ENCODE peak calls at places on chromosomes 1 and 21, in four cellular contexts. E is ovary, V is IMR-90, X is fibroblast of pulmonary artery. H is an unnamed sample.

GRCh38 chr1:52554267-52554640 is 1.4 kb upstream of the TUT4 start:
- DNase-seq in E (no peak), V (no peak), X (no peak), H (no peak)

GRCh38 chr1:242690849-242691602 is 166.5 kb upstream of the PLD5 start:
- DNase-seq in E (peak), V (no peak), X (no peak), H (no peak)

GRCh38 chr1:41329662-41330587 is 31.3 kb upstream of the FOXO6 start:
- DNase-seq in E (no peak), V (no peak), X (no peak), H (no peak)

GRCh38 chr1:103112535-103112934 is 4.2 kb upstream of the COL11A1 start:
- DNase-seq in E (no peak), V (no peak), X (no peak), H (no peak)

GRCh38 chr1:35564037-35564883 is 6.7 kb downstream of the NCDN start:
- DNase-seq in E (peak), V (peak), X (peak), H (no peak)

GRCh38 chr21:42411197-42411869 is 7.6 kb downstream of the UBASH3A start:
- DNase-seq in E (no peak), V (no peak), X (no peak), H (no peak)

GRCh38 chr1:226404063-226404903 is 3.6 kb downstream of the PARP1 start:
- DNase-seq in E (no peak), V (peak), X (peak), H (no peak)

GRCh38 chr1:27724961-27725373 is 794 bp upstream of the FAM76A start:
- DNase-seq in E (peak), V (no peak), X (peak), H (no peak)

GRCh38 chr1:201731142-201731541 is 97.8 kb upstream of the IPO9 start:
- DNase-seq in E (no peak), V (no peak), X (no peak), H (no peak)

GRCh38 chr1:214002060-214002459 is 14.3 kb downstream of the PROX1 start:
- DNase-seq in E (no peak), V (no peak), X (no peak), H (no peak)

GRCh38 chr1:3053366-3053980 is 15.5 kb upstream of the PRDM16 start:
- DNase-seq in E (no peak), V (no peak), X (no peak), H (no peak)

GRCh38 chr1:156346636-156347035 is 8.3 kb downstream of the TSACC start:
- DNase-seq in E (no peak), V (peak), X (peak), H (no peak)

GRCh38 chr1:206655471-206655882 is 20.1 kb downstream of the DYRK3 start:
- DNase-seq in E (no peak), V (no peak), X (no peak), H (no peak)

GRCh38 chr1:198970919-198971318 is 332.1 kb downstream of the PTPRC start:
- DNase-seq in E (no peak), V (peak), X (peak), H (no peak)

GRCh38 chr1:210901981-210902770 is 231.8 kb downstream of the KCNH1 start:
- DNase-seq in E (no peak), V (no peak), X (no peak), H (no peak)

GRCh38 chr1:160626560-160627342 is 20.1 kb downstream of the SLAMF1 start:
- DNase-seq in E (no peak), V (no peak), X (no peak), H (peak)

GRCh38 chr1:19262728-19263127 is 11.1 kb downstream of the MRTO4 start:
- DNase-seq in E (no peak), V (no peak), X (no peak), H (no peak)

GRCh38 chr1:25609921-25610320 is 6.7 kb upstream of the MAN1C1 start:
- DNase-seq in E (no peak), V (peak), X (peak), H (no peak)

GRCh38 chr1:161209790-161210409 is 5.2 kb upstream of the FCER1G start:
- DNase-seq in E (peak), V (peak), X (peak), H (peak)

GRCh38 chr1:45604239-45604638 is 19.6 kb downstream of the CCDC17 start:
- DNase-seq in E (no peak), V (no peak), X (no peak), H (no peak)

GRCh38 chr1:45610589-45611226 is 13.1 kb downstream of the CCDC17 start:
- DNase-seq in E (no peak), V (no peak), X (no peak), H (no peak)

GRCh38 chr1:45612941-45613579 is 10.8 kb downstream of the CCDC17 start:
- DNase-seq in E (no peak), V (no peak), X (no peak), H (no peak)

GRCh38 chr1:45607407-45608074 is 16.3 kb downstream of the CCDC17 start:
- DNase-seq in E (no peak), V (no peak), X (no peak), H (no peak)

DNA sequence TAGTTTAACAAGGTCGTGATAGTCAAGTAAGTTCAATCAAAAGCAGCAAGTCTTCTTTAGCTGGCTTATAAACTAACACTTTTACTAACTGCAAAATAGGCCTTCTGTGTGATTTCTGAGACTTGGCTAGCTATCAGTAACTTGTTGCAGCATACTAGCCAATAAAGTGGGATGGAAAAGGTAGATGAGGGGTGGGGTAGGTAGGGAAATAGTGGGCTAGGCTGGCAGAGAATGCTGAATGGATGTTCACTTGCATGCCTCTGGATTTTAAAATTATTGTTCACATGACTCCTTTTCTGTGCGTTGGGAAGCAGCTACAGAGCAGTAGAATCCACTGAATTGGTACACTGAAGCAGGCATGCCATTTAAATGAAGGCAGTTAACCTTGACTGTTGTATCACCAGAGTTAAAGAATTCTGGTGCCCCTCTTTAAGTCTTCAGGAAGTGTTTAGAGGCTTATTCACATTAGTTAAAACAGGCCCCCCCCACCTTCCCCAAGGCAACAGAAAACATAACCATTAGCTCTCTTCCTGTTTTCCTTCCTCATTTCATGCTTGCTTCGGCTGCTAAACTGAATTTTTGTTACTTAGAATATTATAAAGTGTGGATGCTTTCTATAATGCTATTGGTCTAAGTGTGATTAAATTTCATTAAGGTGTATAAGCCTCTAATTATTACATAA is 15.2 kb downstream of the CCDC17 start:
- DNase-seq in E (no peak), V (no peak), X (no peak), H (no peak)
- H3K4me3 ChIP-seq in E (no peak), V (no peak), X (no peak), H (no peak)

GRCh38 chr21:45441431-45442255 is 36.7 kb downstream of the COL18A1 start:
- DNase-seq in E (no peak), V (no peak), X (no peak), H (no peak)

GRCh38 chr21:45440736-45441350 is 35.9 kb downstream of the COL18A1 start:
- DNase-seq in E (no peak), V (no peak), X (no peak), H (no peak)

GRCh38 chr21:45438391-45439145 is 33.6 kb downstream of the COL18A1 start:
- DNase-seq in E (no peak), V (no peak), X (no peak), H (no peak)

GRCh38 chr21:45439901-45440461 is 35.0 kb downstream of the COL18A1 start:
- DNase-seq in E (no peak), V (no peak), X (no peak), H (no peak)

DNA sequence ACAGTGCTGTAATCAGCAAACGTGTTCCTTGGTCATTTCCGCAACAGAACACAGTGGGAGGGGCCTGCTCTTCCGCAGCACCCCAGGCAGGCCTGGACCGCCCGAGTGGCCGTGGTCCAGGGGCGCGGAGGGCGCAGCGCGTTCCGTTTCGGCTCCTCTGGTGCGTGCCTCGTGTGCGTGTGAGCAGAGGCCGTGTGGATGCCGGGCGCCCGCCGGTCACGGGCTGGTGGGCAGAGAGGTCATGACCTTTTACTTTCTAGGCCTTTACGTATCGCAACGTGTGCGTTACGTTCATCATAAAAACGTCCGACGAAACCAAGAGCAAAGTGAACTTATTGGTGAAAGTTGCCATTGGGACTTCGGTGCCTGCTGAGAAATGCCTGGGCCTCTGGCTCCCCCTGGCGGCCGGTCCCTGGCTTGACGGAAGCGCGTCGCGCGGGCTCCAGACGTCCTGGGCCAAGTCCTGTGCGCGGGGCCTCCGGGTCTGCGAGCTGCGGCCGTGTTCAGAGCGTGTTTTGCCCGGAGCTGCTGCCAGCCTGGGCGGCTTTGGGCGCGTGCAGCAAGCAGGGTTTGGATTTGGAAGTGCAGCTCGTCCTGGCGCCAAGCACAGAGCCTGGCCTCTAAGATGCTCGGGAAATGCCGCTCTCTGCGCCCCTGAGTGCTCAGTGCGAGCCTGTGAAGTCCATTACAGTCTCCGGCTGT is 34.4 kb downstream of the COL18A1 start:
- DNase-seq in E (peak), V (peak), X (peak), H (peak)
- TF ChIP-seq CTCF in E (peak), V (peak), X (peak), H (peak)

GRCh38 chr1:230713138-230713537 is 784 bp downstream of the AGT start:
- DNase-seq in E (no peak), V (no peak), X (no peak), H (no peak)
- H3K4me3 ChIP-seq in E (no peak), V (no peak), X (no peak), H (no peak)

DNA sequence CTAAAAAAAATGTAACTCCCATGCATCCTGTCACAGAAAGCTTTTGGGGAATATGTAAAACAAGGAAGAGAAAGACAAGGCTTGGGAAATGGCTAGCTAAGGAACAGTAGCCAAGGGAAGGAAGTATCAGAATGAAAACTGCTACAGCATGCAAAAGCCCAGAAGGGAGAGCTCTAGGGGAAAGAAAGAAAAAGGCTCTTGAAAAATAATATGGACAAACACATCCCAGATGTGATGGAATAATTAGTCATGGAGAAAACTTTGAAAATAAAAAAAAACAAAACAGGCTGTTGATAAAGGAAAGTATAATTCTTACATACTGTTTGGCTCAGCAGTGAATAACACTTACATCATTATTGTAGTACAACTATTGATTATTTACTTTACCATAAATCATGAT is 47.9 kb upstream of the VCAM1 start:
- DNase-seq in E (no peak), V (peak), X (peak), H (no peak)
- TF ChIP-seq CTCF in E (no peak), V (no peak), X (peak), H (no peak)

DNA sequence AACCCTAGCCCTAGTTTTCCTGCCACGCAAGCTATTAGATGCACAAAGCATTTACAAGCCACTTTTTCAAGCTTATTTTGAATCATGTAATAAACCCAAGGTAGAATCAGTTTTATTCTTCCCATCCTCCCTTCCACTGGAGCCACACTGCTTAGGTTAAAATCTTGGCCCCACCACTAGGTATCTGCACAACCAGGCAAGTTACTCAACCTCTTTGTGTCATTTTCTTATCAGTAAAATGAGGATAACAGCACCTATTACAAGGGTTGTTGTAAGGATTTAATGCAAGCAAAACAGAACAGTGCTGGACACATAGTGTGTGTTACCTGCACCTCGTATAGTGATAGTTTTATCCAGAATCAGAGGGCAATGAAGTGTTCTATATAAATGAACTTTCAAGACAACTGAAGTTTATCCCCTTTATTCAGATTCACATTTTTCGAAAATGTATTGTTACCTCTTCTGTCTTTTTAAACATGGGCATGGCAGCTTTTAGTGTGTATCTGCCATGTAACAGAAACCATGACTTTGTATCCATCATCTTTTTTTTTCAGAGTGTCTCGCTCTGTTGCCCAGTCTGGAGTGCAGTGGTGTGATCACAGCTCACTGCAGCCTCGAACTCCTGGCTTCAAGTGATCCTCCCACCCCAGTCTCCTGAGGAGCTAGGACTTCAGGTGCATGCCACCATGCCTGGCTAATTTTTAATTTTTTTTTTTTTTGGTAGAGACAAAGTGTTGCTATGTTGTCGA is 17.2 kb upstream of the TTC39A start:
- DNase-seq in E (no peak), V (no peak), X (no peak), H (no peak)
- H3K4me3 ChIP-seq in E (no peak), V (no peak), X (no peak), H (no peak)

H was measured in GM06990.